ENCODE peak calls at places on chromosomes 16 and 17, in five cellular contexts. One of them, this sample, is unnamed.

GRCh38 chr17:21039839-21040575 is 2.8 kb downstream of the USP22 start:
- DNase-seq in RPMI8226: peak
- DNase-seq in sigmoid colon: peak
- DNase-seq in stimulated activated CD4-positive, alpha-beta T cell treated with anti-CD3 and anti-CD28 coated beads, TNF-alpha, amount 100 ng/mL, for 4 hours: no peak
- DNase-seq in NCI-H1105 treated with DMSO at 0.1 percent for 48 hours: peak
- DNase-seq in this sample: peak

GRCh38 chr16:30609002-30609927 is 924 bp downstream of the ZNF689 start:
- DNase-seq in RPMI8226: peak
- DNase-seq in sigmoid colon: peak
- DNase-seq in stimulated activated CD4-positive, alpha-beta T cell treated with anti-CD3 and anti-CD28 coated beads, TNF-alpha, amount 100 ng/mL, for 4 hours: peak
- DNase-seq in NCI-H1105 treated with DMSO at 0.1 percent for 48 hours: peak
- DNase-seq in this sample: peak

GRCh38 chr17:50564916-50565315 is 4.4 kb downstream of the CACNA1G start:
- DNase-seq in RPMI8226: no peak
- DNase-seq in sigmoid colon: peak
- DNase-seq in stimulated activated CD4-positive, alpha-beta T cell treated with anti-CD3 and anti-CD28 coated beads, TNF-alpha, amount 100 ng/mL, for 4 hours: no peak
- DNase-seq in NCI-H1105 treated with DMSO at 0.1 percent for 48 hours: no peak
- DNase-seq in this sample: peak

GRCh38 chr16:67969286-67970039 is 1.0 kb upstream of the SLC12A4 start:
- DNase-seq in RPMI8226: peak
- DNase-seq in sigmoid colon: no peak
- DNase-seq in stimulated activated CD4-positive, alpha-beta T cell treated with anti-CD3 and anti-CD28 coated beads, TNF-alpha, amount 100 ng/mL, for 4 hours: no peak
- DNase-seq in NCI-H1105 treated with DMSO at 0.1 percent for 48 hours: no peak
- DNase-seq in this sample: peak

GRCh38 chr17:1992541-1992940 is 32.6 kb downstream of the RTN4RL1 start:
- DNase-seq in RPMI8226: no peak
- DNase-seq in sigmoid colon: no peak
- DNase-seq in stimulated activated CD4-positive, alpha-beta T cell treated with anti-CD3 and anti-CD28 coated beads, TNF-alpha, amount 100 ng/mL, for 4 hours: no peak
- DNase-seq in NCI-H1105 treated with DMSO at 0.1 percent for 48 hours: no peak
- DNase-seq in this sample: no peak

GRCh38 chr17:1000597-1001490 is 3.9 kb downstream of the TIMM22 start:
- DNase-seq in RPMI8226: no peak
- DNase-seq in sigmoid colon: no peak
- DNase-seq in stimulated activated CD4-positive, alpha-beta T cell treated with anti-CD3 and anti-CD28 coated beads, TNF-alpha, amount 100 ng/mL, for 4 hours: no peak
- DNase-seq in NCI-H1105 treated with DMSO at 0.1 percent for 48 hours: no peak
- DNase-seq in this sample: no peak

GRCh38 chr16:54342001-54342776 is 55.6 kb upstream of the IRX3 start:
- DNase-seq in RPMI8226: no peak
- DNase-seq in sigmoid colon: peak
- DNase-seq in stimulated activated CD4-positive, alpha-beta T cell treated with anti-CD3 and anti-CD28 coated beads, TNF-alpha, amount 100 ng/mL, for 4 hours: no peak
- DNase-seq in NCI-H1105 treated with DMSO at 0.1 percent for 48 hours: no peak
- DNase-seq in this sample: no peak

GRCh38 chr17:69433093-69433492 is 18.6 kb downstream of the MAP2K6 start:
- DNase-seq in RPMI8226: no peak
- DNase-seq in sigmoid colon: no peak
- DNase-seq in stimulated activated CD4-positive, alpha-beta T cell treated with anti-CD3 and anti-CD28 coated beads, TNF-alpha, amount 100 ng/mL, for 4 hours: no peak
- DNase-seq in NCI-H1105 treated with DMSO at 0.1 percent for 48 hours: no peak
- DNase-seq in this sample: no peak

GRCh38 chr17:1055751-1056645 is 59.1 kb downstream of the TIMM22 start:
- DNase-seq in RPMI8226: peak
- DNase-seq in sigmoid colon: peak
- DNase-seq in stimulated activated CD4-positive, alpha-beta T cell treated with anti-CD3 and anti-CD28 coated beads, TNF-alpha, amount 100 ng/mL, for 4 hours: peak
- DNase-seq in NCI-H1105 treated with DMSO at 0.1 percent for 48 hours: peak
- DNase-seq in this sample: peak

GRCh38 chr16:82630219-82630618 is 3.5 kb downstream of the CDH13 start:
- DNase-seq in RPMI8226: no peak
- DNase-seq in sigmoid colon: no peak
- DNase-seq in stimulated activated CD4-positive, alpha-beta T cell treated with anti-CD3 and anti-CD28 coated beads, TNF-alpha, amount 100 ng/mL, for 4 hours: no peak
- DNase-seq in NCI-H1105 treated with DMSO at 0.1 percent for 48 hours: no peak
- DNase-seq in this sample: no peak

GRCh38 chr17:320139-320538 is 32.5 kb downstream of the RPH3AL start:
- DNase-seq in RPMI8226: no peak
- DNase-seq in sigmoid colon: peak
- DNase-seq in stimulated activated CD4-positive, alpha-beta T cell treated with anti-CD3 and anti-CD28 coated beads, TNF-alpha, amount 100 ng/mL, for 4 hours: no peak
- DNase-seq in NCI-H1105 treated with DMSO at 0.1 percent for 48 hours: no peak
- DNase-seq in this sample: no peak

GRCh38 chr16:88387177-88387576 is 4.4 kb downstream of the ZNF469 start:
- DNase-seq in RPMI8226: no peak
- DNase-seq in sigmoid colon: no peak
- DNase-seq in stimulated activated CD4-positive, alpha-beta T cell treated with anti-CD3 and anti-CD28 coated beads, TNF-alpha, amount 100 ng/mL, for 4 hours: no peak
- DNase-seq in NCI-H1105 treated with DMSO at 0.1 percent for 48 hours: no peak
- DNase-seq in this sample: no peak

GRCh38 chr16:70691223-70692129 is 5.6 kb upstream of the MTSS2 start:
- DNase-seq in RPMI8226: no peak
- DNase-seq in sigmoid colon: peak
- DNase-seq in stimulated activated CD4-positive, alpha-beta T cell treated with anti-CD3 and anti-CD28 coated beads, TNF-alpha, amount 100 ng/mL, for 4 hours: no peak
- DNase-seq in NCI-H1105 treated with DMSO at 0.1 percent for 48 hours: no peak
- DNase-seq in this sample: no peak

GRCh38 chr16:4115209-4115940 is 867 bp downstream of the ADCY9 start:
- DNase-seq in RPMI8226: no peak
- DNase-seq in sigmoid colon: peak
- DNase-seq in stimulated activated CD4-positive, alpha-beta T cell treated with anti-CD3 and anti-CD28 coated beads, TNF-alpha, amount 100 ng/mL, for 4 hours: peak
- DNase-seq in NCI-H1105 treated with DMSO at 0.1 percent for 48 hours: peak
- DNase-seq in this sample: no peak

GRCh38 chr17:6752068-6752909 is 3.6 kb upstream of the XAF1 start:
- DNase-seq in RPMI8226: no peak
- DNase-seq in sigmoid colon: peak
- DNase-seq in stimulated activated CD4-positive, alpha-beta T cell treated with anti-CD3 and anti-CD28 coated beads, TNF-alpha, amount 100 ng/mL, for 4 hours: no peak
- DNase-seq in NCI-H1105 treated with DMSO at 0.1 percent for 48 hours: no peak
- DNase-seq in this sample: peak

GRCh38 chr17:31554930-31555329 is 163.5 kb downstream of the RAB11FIP4 start:
- DNase-seq in RPMI8226: no peak
- DNase-seq in sigmoid colon: no peak
- DNase-seq in stimulated activated CD4-positive, alpha-beta T cell treated with anti-CD3 and anti-CD28 coated beads, TNF-alpha, amount 100 ng/mL, for 4 hours: no peak
- DNase-seq in NCI-H1105 treated with DMSO at 0.1 percent for 48 hours: no peak
- DNase-seq in this sample: no peak

GRCh38 chr17:13544292-13544691 is 57.4 kb downstream of the HS3ST3A1 start:
- DNase-seq in RPMI8226: no peak
- DNase-seq in sigmoid colon: peak
- DNase-seq in stimulated activated CD4-positive, alpha-beta T cell treated with anti-CD3 and anti-CD28 coated beads, TNF-alpha, amount 100 ng/mL, for 4 hours: no peak
- DNase-seq in NCI-H1105 treated with DMSO at 0.1 percent for 48 hours: no peak
- DNase-seq in this sample: no peak

GRCh38 chr17:36575028-36575427 is 16.7 kb upstream of the DHRS11 start:
- DNase-seq in RPMI8226: no peak
- DNase-seq in sigmoid colon: no peak
- DNase-seq in stimulated activated CD4-positive, alpha-beta T cell treated with anti-CD3 and anti-CD28 coated beads, TNF-alpha, amount 100 ng/mL, for 4 hours: no peak
- DNase-seq in NCI-H1105 treated with DMSO at 0.1 percent for 48 hours: no peak
- DNase-seq in this sample: no peak

GRCh38 chr17:50266384-50267073 is 7.7 kb upstream of the TMEM92 start:
- DNase-seq in RPMI8226: no peak
- DNase-seq in sigmoid colon: peak
- DNase-seq in stimulated activated CD4-positive, alpha-beta T cell treated with anti-CD3 and anti-CD28 coated beads, TNF-alpha, amount 100 ng/mL, for 4 hours: no peak
- DNase-seq in NCI-H1105 treated with DMSO at 0.1 percent for 48 hours: no peak
- DNase-seq in this sample: no peak

GRCh38 chr17:75260679-75261335 is 599 bp downstream of the GGA3 start:
- DNase-seq in RPMI8226: peak
- DNase-seq in sigmoid colon: no peak
- DNase-seq in stimulated activated CD4-positive, alpha-beta T cell treated with anti-CD3 and anti-CD28 coated beads, TNF-alpha, amount 100 ng/mL, for 4 hours: peak
- DNase-seq in NCI-H1105 treated with DMSO at 0.1 percent for 48 hours: no peak
- DNase-seq in this sample: peak

GRCh38 chr16:23505942-23506605 is 4.2 kb downstream of the GGA2 start:
- DNase-seq in RPMI8226: no peak
- DNase-seq in sigmoid colon: no peak
- DNase-seq in stimulated activated CD4-positive, alpha-beta T cell treated with anti-CD3 and anti-CD28 coated beads, TNF-alpha, amount 100 ng/mL, for 4 hours: no peak
- DNase-seq in NCI-H1105 treated with DMSO at 0.1 percent for 48 hours: no peak
- DNase-seq in this sample: no peak

This sample was measured in OCI-M1.